ENCODE peak calls at places on chromosomes 12 and 14, in six cellular contexts. One of them, this sample, is unnamed.

GRCh38 chr12:72075891-72076557 is 137.4 kb downstream of the TPH2 start:
- DNase-seq in fibroblast of the aortic adventitia: no peak
- DNase-seq in left ventricle myocardium inferior: no peak
- DNase-seq in astrocyte of the cerebellum: no peak
- DNase-seq in gastrocnemius medialis: no peak
- DNase-seq in HL-60: no peak
- DNase-seq in this sample: no peak

GRCh38 chr12:3040663-3041544 is 36.3 kb upstream of the TSPAN9 start:
- DNase-seq in fibroblast of the aortic adventitia: no peak
- DNase-seq in left ventricle myocardium inferior: no peak
- DNase-seq in astrocyte of the cerebellum: no peak
- DNase-seq in gastrocnemius medialis: peak
- DNase-seq in HL-60: no peak
- DNase-seq in this sample: no peak

GRCh38 chr12:4270670-4271432 is 2.7 kb upstream of the CCND2 start:
- DNase-seq in fibroblast of the aortic adventitia: no peak
- DNase-seq in left ventricle myocardium inferior: peak
- DNase-seq in astrocyte of the cerebellum: no peak
- DNase-seq in gastrocnemius medialis: peak
- DNase-seq in HL-60: no peak
- DNase-seq in this sample: no peak

GRCh38 chr12:110636516-110636915 is 22.6 kb downstream of the TCTN1 start:
- DNase-seq in fibroblast of the aortic adventitia: no peak
- DNase-seq in left ventricle myocardium inferior: no peak
- DNase-seq in astrocyte of the cerebellum: no peak
- DNase-seq in gastrocnemius medialis: no peak
- DNase-seq in HL-60: no peak
- DNase-seq in this sample: no peak

GRCh38 chr14:97077253-97077653 is 280.1 kb downstream of the VRK1 start:
- DNase-seq in fibroblast of the aortic adventitia: peak
- DNase-seq in left ventricle myocardium inferior: peak
- DNase-seq in astrocyte of the cerebellum: peak
- DNase-seq in gastrocnemius medialis: peak
- DNase-seq in HL-60: peak
- DNase-seq in this sample: no peak

GRCh38 chr12:124828264-124829007 is 35.2 kb downstream of the SCARB1 start:
- DNase-seq in fibroblast of the aortic adventitia: no peak
- DNase-seq in left ventricle myocardium inferior: no peak
- DNase-seq in astrocyte of the cerebellum: peak
- DNase-seq in gastrocnemius medialis: no peak
- DNase-seq in HL-60: no peak
- DNase-seq in this sample: no peak

GRCh38 chr14:103512701-103513611 is 9.7 kb downstream of the CKB start:
- DNase-seq in fibroblast of the aortic adventitia: peak
- DNase-seq in left ventricle myocardium inferior: peak
- DNase-seq in astrocyte of the cerebellum: peak
- DNase-seq in gastrocnemius medialis: peak
- DNase-seq in HL-60: no peak
- DNase-seq in this sample: no peak

GRCh38 chr12:76247026-76247688 is 101.1 kb downstream of the BBS10 start:
- DNase-seq in fibroblast of the aortic adventitia: peak
- DNase-seq in left ventricle myocardium inferior: no peak
- DNase-seq in astrocyte of the cerebellum: no peak
- DNase-seq in gastrocnemius medialis: peak
- DNase-seq in HL-60: no peak
- DNase-seq in this sample: no peak

GRCh38 chr14:77005559-77005958 is 22.9 kb downstream of the IRF2BPL start:
- DNase-seq in fibroblast of the aortic adventitia: no peak
- DNase-seq in left ventricle myocardium inferior: no peak
- DNase-seq in astrocyte of the cerebellum: no peak
- DNase-seq in gastrocnemius medialis: no peak
- DNase-seq in HL-60: no peak
- DNase-seq in this sample: no peak

GRCh38 chr14:56552615-56553014 is 27.0 kb upstream of the TMEM260 start:
- DNase-seq in fibroblast of the aortic adventitia: no peak
- DNase-seq in left ventricle myocardium inferior: no peak
- DNase-seq in astrocyte of the cerebellum: no peak
- DNase-seq in gastrocnemius medialis: no peak
- DNase-seq in HL-60: no peak
- DNase-seq in this sample: no peak

GRCh38 chr12:12333407-12333831 is 16.6 kb downstream of the MANSC1 start:
- DNase-seq in fibroblast of the aortic adventitia: peak
- DNase-seq in left ventricle myocardium inferior: no peak
- DNase-seq in astrocyte of the cerebellum: peak
- DNase-seq in gastrocnemius medialis: no peak
- DNase-seq in HL-60: no peak
- DNase-seq in this sample: no peak

GRCh38 chr12:87157791-87158190 is 871.4 kb downstream of the C12orf50 start:
- DNase-seq in fibroblast of the aortic adventitia: peak
- DNase-seq in left ventricle myocardium inferior: no peak
- DNase-seq in astrocyte of the cerebellum: peak
- DNase-seq in gastrocnemius medialis: no peak
- DNase-seq in HL-60: no peak
- DNase-seq in this sample: no peak

GRCh38 chr12:4137441-4137840 is 136.1 kb upstream of the CCND2 start:
- DNase-seq in fibroblast of the aortic adventitia: no peak
- DNase-seq in left ventricle myocardium inferior: no peak
- DNase-seq in astrocyte of the cerebellum: no peak
- DNase-seq in gastrocnemius medialis: no peak
- DNase-seq in HL-60: no peak
- DNase-seq in this sample: peak

GRCh38 chr12:31366104-31366621 is 40.2 kb upstream of the SINHCAF start:
- DNase-seq in fibroblast of the aortic adventitia: no peak
- DNase-seq in left ventricle myocardium inferior: no peak
- DNase-seq in astrocyte of the cerebellum: no peak
- DNase-seq in gastrocnemius medialis: no peak
- DNase-seq in HL-60: no peak
- DNase-seq in this sample: no peak

GRCh38 chr12:45938566-45938965 is 51.8 kb downstream of the SCAF11 start:
- DNase-seq in fibroblast of the aortic adventitia: no peak
- DNase-seq in left ventricle myocardium inferior: no peak
- DNase-seq in astrocyte of the cerebellum: no peak
- DNase-seq in gastrocnemius medialis: no peak
- DNase-seq in HL-60: no peak
- DNase-seq in this sample: no peak

GRCh38 chr14:22433059-22433458 is 156.0 kb downstream of the DAD1 start:
- DNase-seq in fibroblast of the aortic adventitia: no peak
- DNase-seq in left ventricle myocardium inferior: no peak
- DNase-seq in astrocyte of the cerebellum: no peak
- DNase-seq in gastrocnemius medialis: no peak
- DNase-seq in HL-60: no peak
- DNase-seq in this sample: no peak

GRCh38 chr14:35044939-35045797 is 904 bp upstream of the FAM177A1 start:
- DNase-seq in fibroblast of the aortic adventitia: peak
- DNase-seq in left ventricle myocardium inferior: no peak
- DNase-seq in astrocyte of the cerebellum: no peak
- DNase-seq in gastrocnemius medialis: no peak
- DNase-seq in HL-60: no peak
- DNase-seq in this sample: no peak

GRCh38 chr14:53295985-53296582 is 143.0 kb upstream of the DDHD1 start:
- DNase-seq in fibroblast of the aortic adventitia: peak
- DNase-seq in left ventricle myocardium inferior: no peak
- DNase-seq in astrocyte of the cerebellum: peak
- DNase-seq in gastrocnemius medialis: no peak
- DNase-seq in HL-60: no peak
- DNase-seq in this sample: no peak

GRCh38 chr12:109130755-109131521 is 14.6 kb downstream of the ACACB start:
- DNase-seq in fibroblast of the aortic adventitia: no peak
- DNase-seq in left ventricle myocardium inferior: peak
- DNase-seq in astrocyte of the cerebellum: no peak
- DNase-seq in gastrocnemius medialis: peak
- DNase-seq in HL-60: no peak
- DNase-seq in this sample: no peak

GRCh38 chr14:91649930-91650329 is 82.0 kb downstream of the CATSPERB start:
- DNase-seq in fibroblast of the aortic adventitia: peak
- DNase-seq in left ventricle myocardium inferior: no peak
- DNase-seq in astrocyte of the cerebellum: peak
- DNase-seq in gastrocnemius medialis: no peak
- DNase-seq in HL-60: peak
- DNase-seq in this sample: no peak

GRCh38 chr14:27391331-27391730 is 793.5 kb upstream of the NOVA1 start:
- DNase-seq in fibroblast of the aortic adventitia: no peak
- DNase-seq in left ventricle myocardium inferior: no peak
- DNase-seq in astrocyte of the cerebellum: no peak
- DNase-seq in gastrocnemius medialis: no peak
- DNase-seq in HL-60: no peak
- DNase-seq in this sample: no peak

GRCh38 chr14:60681271-60681670 is 32.0 kb upstream of the SIX1 start:
- DNase-seq in fibroblast of the aortic adventitia: no peak
- DNase-seq in left ventricle myocardium inferior: no peak
- DNase-seq in astrocyte of the cerebellum: no peak
- DNase-seq in gastrocnemius medialis: no peak
- DNase-seq in HL-60: no peak
- DNase-seq in this sample: no peak

GRCh38 chr14:32012062-32012461 is 65.0 kb upstream of the ARHGAP5 start:
- DNase-seq in fibroblast of the aortic adventitia: no peak
- DNase-seq in left ventricle myocardium inferior: no peak
- DNase-seq in astrocyte of the cerebellum: no peak
- DNase-seq in gastrocnemius medialis: no peak
- DNase-seq in HL-60: no peak
- DNase-seq in this sample: no peak

GRCh38 chr12:93912086-93912733 is 235.0 kb downstream of the CRADD start:
- DNase-seq in fibroblast of the aortic adventitia: no peak
- DNase-seq in left ventricle myocardium inferior: no peak
- DNase-seq in astrocyte of the cerebellum: no peak
- DNase-seq in gastrocnemius medialis: no peak
- DNase-seq in HL-60: no peak
- DNase-seq in this sample: no peak

GRCh38 chr14:103973354-103973753 is 31.0 kb upstream of the RD3L start:
- DNase-seq in fibroblast of the aortic adventitia: no peak
- DNase-seq in left ventricle myocardium inferior: no peak
- DNase-seq in astrocyte of the cerebellum: no peak
- DNase-seq in gastrocnemius medialis: no peak
- DNase-seq in HL-60: no peak
- DNase-seq in this sample: no peak

GRCh38 chr12:46547421-46548340 is 175.1 kb upstream of the SLC38A2 start:
- DNase-seq in fibroblast of the aortic adventitia: no peak
- DNase-seq in left ventricle myocardium inferior: no peak
- DNase-seq in astrocyte of the cerebellum: no peak
- DNase-seq in gastrocnemius medialis: no peak
- DNase-seq in HL-60: no peak
- DNase-seq in this sample: no peak

GRCh38 chr14:93009471-93010117 is 86.6 kb downstream of the CHGA start:
- DNase-seq in fibroblast of the aortic adventitia: no peak
- DNase-seq in left ventricle myocardium inferior: peak
- DNase-seq in astrocyte of the cerebellum: no peak
- DNase-seq in gastrocnemius medialis: peak
- DNase-seq in HL-60: no peak
- DNase-seq in this sample: no peak

DNA sequence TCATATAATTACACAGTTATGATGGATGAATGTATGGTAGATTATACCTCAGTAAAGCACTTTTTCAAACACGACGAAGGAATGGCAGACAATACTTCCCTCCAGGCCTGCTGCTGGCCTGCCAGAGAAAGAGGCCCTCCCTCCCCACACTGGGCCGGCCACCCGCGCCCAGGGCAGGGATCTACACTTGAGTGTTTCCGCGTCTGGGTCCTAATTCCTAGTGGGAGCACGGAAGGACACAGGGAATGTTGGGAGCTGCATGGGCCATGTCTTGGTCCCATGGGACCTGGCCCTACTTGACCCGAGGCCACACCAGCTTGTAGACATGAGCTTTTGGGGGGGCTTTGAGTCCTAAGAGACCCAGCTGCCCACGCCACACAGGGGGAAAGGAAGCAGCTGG is 52.0 kb downstream of the STX2 start:
- DNase-seq in fibroblast of the aortic adventitia: no peak
- DNase-seq in left ventricle myocardium inferior: no peak
- DNase-seq in astrocyte of the cerebellum: no peak
- DNase-seq in gastrocnemius medialis: no peak
- DNase-seq in HL-60: no peak
- DNase-seq in this sample: no peak
- TF ChIP-seq CTCF in fibroblast of the aortic adventitia: no peak
- TF ChIP-seq CTCF in left ventricle myocardium inferior: no peak
- TF ChIP-seq CTCF in astrocyte of the cerebellum: no peak
- TF ChIP-seq CTCF in gastrocnemius medialis: no peak
- TF ChIP-seq CTCF in HL-60: no peak
- TF ChIP-seq CTCF in this sample: no peak

DNA sequence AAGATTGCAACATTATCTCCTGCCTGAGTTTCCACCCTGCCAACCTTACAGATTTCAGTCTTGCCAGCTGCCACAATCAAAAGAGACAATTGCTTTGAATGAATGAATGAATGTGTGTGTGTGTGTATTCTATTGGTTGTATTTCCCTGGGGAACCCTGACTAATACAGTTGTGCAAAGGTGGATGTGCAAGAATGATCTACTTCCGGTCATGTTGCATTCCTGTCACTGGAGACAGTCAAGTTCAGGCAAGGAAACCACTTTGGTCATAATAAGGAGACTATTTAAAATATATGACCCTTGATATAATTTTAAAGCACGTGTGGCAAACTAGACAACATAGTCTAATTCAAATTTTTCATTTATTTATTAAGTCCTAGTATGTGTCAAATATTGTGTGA is 13.1 kb downstream of the RERG start:
- DNase-seq in fibroblast of the aortic adventitia: peak
- DNase-seq in left ventricle myocardium inferior: no peak
- DNase-seq in astrocyte of the cerebellum: no peak
- DNase-seq in gastrocnemius medialis: no peak
- DNase-seq in HL-60: no peak
- DNase-seq in this sample: no peak
- TF ChIP-seq CTCF in fibroblast of the aortic adventitia: peak
- TF ChIP-seq CTCF in left ventricle myocardium inferior: peak
- TF ChIP-seq CTCF in astrocyte of the cerebellum: peak
- TF ChIP-seq CTCF in gastrocnemius medialis: no peak
- TF ChIP-seq CTCF in HL-60: no peak
- TF ChIP-seq CTCF in this sample: peak

DNA sequence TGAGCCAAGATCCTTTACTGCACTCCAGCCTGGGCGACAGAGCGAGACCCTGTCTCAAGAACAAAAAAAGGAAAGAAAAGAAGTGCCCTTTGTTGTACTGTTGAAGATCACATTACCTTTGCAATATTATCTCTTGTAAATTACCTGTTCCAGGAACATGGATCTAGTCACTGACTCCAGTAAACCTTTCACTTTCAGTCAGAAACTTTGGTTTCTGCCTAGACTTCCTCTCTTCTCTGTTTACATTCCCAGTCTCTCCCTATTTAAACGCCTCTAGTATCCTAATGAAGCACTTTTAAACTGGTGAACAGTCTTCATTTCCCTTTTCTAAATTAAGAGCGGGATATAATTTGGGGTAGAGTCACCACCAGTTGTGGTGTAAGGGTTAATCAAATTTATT is 12.8 kb downstream of the CHPT1 start:
- DNase-seq in fibroblast of the aortic adventitia: no peak
- DNase-seq in left ventricle myocardium inferior: no peak
- DNase-seq in astrocyte of the cerebellum: no peak
- DNase-seq in gastrocnemius medialis: no peak
- DNase-seq in HL-60: no peak
- DNase-seq in this sample: no peak
- TF ChIP-seq CTCF in fibroblast of the aortic adventitia: no peak
- TF ChIP-seq CTCF in left ventricle myocardium inferior: no peak
- TF ChIP-seq CTCF in astrocyte of the cerebellum: no peak
- TF ChIP-seq CTCF in gastrocnemius medialis: no peak
- TF ChIP-seq CTCF in HL-60: no peak
- TF ChIP-seq CTCF in this sample: no peak

DNA sequence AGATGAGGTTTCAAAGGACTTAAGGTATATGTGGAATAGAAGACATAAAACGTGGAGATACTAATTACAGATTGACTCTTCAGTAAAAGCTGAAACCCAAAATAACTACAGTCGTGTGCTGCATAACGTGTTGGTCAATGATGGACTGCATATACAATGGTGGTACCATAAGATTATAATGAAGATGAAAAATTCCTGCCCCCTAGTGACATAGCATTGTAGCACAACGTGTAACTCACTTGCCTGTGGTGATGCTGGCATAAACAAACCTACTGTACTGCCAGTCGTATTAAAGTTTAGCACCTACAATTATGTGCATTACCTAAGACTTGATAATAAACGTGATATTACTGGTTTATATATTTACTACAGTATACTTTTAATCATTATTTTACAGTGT is 150.3 kb downstream of the LRRK2 start:
- DNase-seq in fibroblast of the aortic adventitia: peak
- DNase-seq in left ventricle myocardium inferior: no peak
- DNase-seq in astrocyte of the cerebellum: no peak
- DNase-seq in gastrocnemius medialis: no peak
- DNase-seq in HL-60: no peak
- DNase-seq in this sample: no peak
- TF ChIP-seq CTCF in fibroblast of the aortic adventitia: peak
- TF ChIP-seq CTCF in left ventricle myocardium inferior: peak
- TF ChIP-seq CTCF in astrocyte of the cerebellum: no peak
- TF ChIP-seq CTCF in gastrocnemius medialis: no peak
- TF ChIP-seq CTCF in HL-60: peak
- TF ChIP-seq CTCF in this sample: peak

This sample was measured in type B pancreatic cell.